ENCODE peak calls at places on chromosomes 5 and 9, in seven cellular contexts. J is stomach, E is GM23338, M is left lung, A is hepatocyte, R is uterus, C is left ventricle myocardium inferior. F is an unnamed sample.
A peak's percentile ranks its signal among the peaks of the same experiment; 100 is the strongest.

GRCh38 chr9:135288941-135289534 is 190.5 kb upstream of the PPP1R26 start:
- DNase-seq in E (no peak), A (no peak), M (no peak), C (no peak), J (no peak), R (no peak), F (peak; percentile 31)

GRCh38 chr5:151239237-151239861 is 13.6 kb upstream of the GM2A start:
- DNase-seq in C (peak; percentile 82), A (peak; percentile 64), M (peak; percentile 63), E (peak; percentile 81), R (peak; percentile 87), J (peak; percentile 80), F (peak; percentile 89)

GRCh38 chr5:69265931-69266330 is 31.2 kb downstream of the CDK7 start:
- DNase-seq in R (no peak), J (no peak), M (no peak), A (peak; percentile 18), C (no peak), E (peak; percentile 94), F (no peak)

GRCh38 chr5:1375871-1376850 is 31.3 kb upstream of the CLPTM1L start:
- DNase-seq in C (no peak), J (no peak), M (peak; percentile 33), A (no peak), E (no peak), R (no peak), F (no peak)

GRCh38 chr9:122042056-122042455 is 51.1 kb downstream of the TTLL11 start:
- DNase-seq in J (no peak), R (no peak), M (no peak), C (no peak), E (no peak), A (no peak), F (no peak)

GRCh38 chr9:36470891-36471290 is 70.8 kb upstream of the RNF38 start:
- DNase-seq in M (peak; percentile 41), A (peak; percentile 39), J (peak; percentile 52), E (no peak), C (peak; percentile 68), R (peak; percentile 40), F (no peak)

GRCh38 chr5:122896598-122897282 is 51.3 kb downstream of the SNX24 start:
- DNase-seq in A (peak; percentile 35), J (no peak), E (peak; percentile 30), C (no peak), M (no peak), R (no peak), F (no peak)

GRCh38 chr5:108101105-108101504 is 280.8 kb downstream of the FBXL17 start:
- DNase-seq in A (no peak), M (no peak), C (no peak), E (no peak), J (no peak), R (no peak), F (no peak)

GRCh38 chr9:34506623-34507022 is 16.2 kb downstream of the ENHO start:
- DNase-seq in R (no peak), C (no peak), E (no peak), M (no peak), A (no peak), J (no peak), F (no peak)

GRCh38 chr5:133285583-133286021 is 233.8 kb downstream of the HSPA4 start:
- DNase-seq in M (no peak), A (no peak), J (peak; percentile 41), E (no peak), R (no peak), C (peak; percentile 73), F (peak; percentile 63)

GRCh38 chr5:102865510-102866314 is 110.6 kb downstream of the PAM start:
- DNase-seq in R (peak; percentile 71), J (peak; percentile 67), C (peak; percentile 82), A (peak; percentile 72), E (peak; percentile 91), M (peak; percentile 65), F (peak; percentile 83)

GRCh38 chr9:81380504-81380903 is 308.8 kb downstream of the TLE1 start:
- DNase-seq in M (no peak), J (no peak), C (no peak), R (no peak), A (no peak), E (no peak), F (no peak)

GRCh38 chr5:124421584-124421983 is 324.9 kb downstream of the ZNF608 start:
- DNase-seq in J (no peak), R (no peak), C (no peak), A (no peak), M (no peak), E (no peak), F (no peak)

GRCh38 chr9:32603914-32604852 is 31.2 kb upstream of the NDUFB6 start:
- DNase-seq in J (no peak), A (peak; percentile 32), M (no peak), C (no peak), R (no peak), E (no peak), F (no peak)

GRCh38 chr5:72241346-72242003 is 78.6 kb downstream of the MRPS27 start:
- DNase-seq in R (no peak), J (no peak), C (no peak), E (no peak), M (no peak), A (no peak), F (no peak)

GRCh38 chr5:66066826-66067225 is 77.3 kb upstream of the SREK1 start:
- DNase-seq in R (no peak), M (no peak), J (no peak), E (no peak), A (no peak), C (no peak), F (no peak)

GRCh38 chr9:125325821-125326220 is 64.2 kb downstream of the GAPVD1 start:
- DNase-seq in C (no peak), A (no peak), R (no peak), J (no peak), M (no peak), E (no peak), F (no peak)

GRCh38 chr9:136052991-136053756 is 41.9 kb downstream of the NACC2 start:
- DNase-seq in R (no peak), E (peak; percentile 45), C (no peak), A (no peak), J (no peak), M (no peak), F (peak; percentile 48)

GRCh38 chr9:77541600-77541999 is 106.5 kb downstream of the GNA14 start:
- DNase-seq in E (no peak), C (no peak), R (no peak), M (no peak), J (no peak), A (no peak), F (no peak)

GRCh38 chr9:72082536-72082935 is 22.1 kb upstream of the C9orf57 start:
- DNase-seq in C (no peak), R (no peak), J (no peak), A (no peak), E (no peak), M (no peak), F (no peak)

GRCh38 chr5:132221781-132222648 is 5.6 kb downstream of the P4HA2 start:
- DNase-seq in A (peak; percentile 65), R (peak; percentile 83), E (no peak), C (peak; percentile 71), M (no peak), J (no peak), F (peak; percentile 54)

GRCh38 chr9:70639853-70640814 is 225.7 kb upstream of the KLF9 start:
- DNase-seq in E (peak; percentile 86), R (no peak), A (peak; percentile 73), C (no peak), M (no peak), J (no peak), F (no peak)

GRCh38 chr9:134662143-134662876 is 20.7 kb downstream of the COL5A1 start:
- DNase-seq in R (peak; percentile 87), M (peak; percentile 51), C (peak; percentile 61), J (no peak), E (no peak), A (peak; percentile 80), F (no peak)

DNA sequence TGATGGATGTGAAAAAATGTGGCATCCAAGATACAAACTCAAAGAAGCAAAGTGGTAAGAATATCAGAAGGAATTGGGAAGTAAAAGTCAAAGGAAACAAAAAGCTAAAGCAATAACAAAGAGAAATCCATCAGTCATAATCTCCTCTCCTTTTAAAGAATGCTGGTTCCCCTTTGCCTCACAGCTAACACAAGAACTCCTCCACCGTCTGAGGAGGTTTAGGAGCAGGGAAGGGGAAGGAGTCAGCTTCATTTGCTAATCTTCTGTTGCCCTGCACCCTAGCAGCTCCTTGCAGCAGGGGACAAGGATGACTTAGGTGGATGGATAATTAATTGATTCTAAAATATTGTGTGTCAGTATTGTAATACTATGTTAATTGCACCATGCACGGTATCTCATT is 16.4 kb downstream of the CD274 start:
- DNase-seq in M (no peak), A (no peak), C (no peak), J (no peak), E (no peak), R (no peak), F (no peak)
- H3K36me3 ChIP-seq in M (peaks cover 87% of the 10 kb centered on the region), A (no peaks in the 10 kb centered on the region), C (peaks cover 58% of the 10 kb centered on the region), J (peaks cover 40% of the 10 kb centered on the region), E (no peaks in the 10 kb centered on the region), R (no peaks in the 10 kb centered on the region), F (no peaks in the 10 kb centered on the region)

GRCh38 chr9:96025995-96026572 is 150.6 kb downstream of the ERCC6L2 start:
- DNase-seq in A (peak; percentile 29), J (no peak), R (no peak), C (no peak), E (peak; percentile 88), M (no peak), F (peak; percentile 55)
- TF ChIP-seq CTCF in A (peak; percentile 43), J (no peak), R (no peak), C (peak; percentile 39), E (peak; percentile 67), M (no peak), F (no peak)

GRCh38 chr9:87497604-87498045 is at the start of gene DAPK1:
- DNase-seq in R (peak; percentile 34), J (peak; percentile 79), A (peak; percentile 89), M (peak; percentile 80), C (peak; percentile 58), E (peak; percentile 87), F (peak; percentile 90)

GRCh38 chr9:87498046-87498815 is 564 bp downstream of the DAPK1 start:
- DNase-seq in R (peak; percentile 30), E (peak; percentile 79), M (peak; percentile 61), C (peak; percentile 31), J (peak; percentile 57), A (peak; percentile 81), F (peak; percentile 81)

GRCh38 chr9:87499455-87500015 is 1.9 kb downstream of the DAPK1 start:
- DNase-seq in A (no peak), M (no peak), E (no peak), C (no peak), R (no peak), J (no peak), F (no peak)

GRCh38 chr9:87500491-87500890 is 2.8 kb downstream of the DAPK1 start:
- DNase-seq in J (no peak), R (no peak), A (no peak), M (no peak), C (no peak), E (no peak), F (no peak)

GRCh38 chr9:87498816-87499454 is 1.3 kb downstream of the DAPK1 start:
- DNase-seq in E (peak; percentile 38), A (no peak), M (no peak), R (no peak), J (no peak), C (no peak), F (no peak)
- H3K27ac ChIP-seq in E (peak overlapping the region; percentile 57), A (peak overlapping the region; percentile 88), M (peak overlapping the region; percentile 86), R (peak overlapping the region; percentile 67), J (peak overlapping the region; percentile 93), C (peak overlapping the region; percentile 53), F (peak overlapping the region; percentile 94)

GRCh38 chr9:127541865-127542264 is 70.2 kb upstream of the STXBP1 start:
- DNase-seq in M (no peak), E (no peak), C (peak; percentile 45), J (no peak), R (peak; percentile 69), A (no peak), F (no peak)
- H3K36me3 ChIP-seq in M (peaks cover under 1% of the 10 kb centered on the region), E (no peaks in the 10 kb centered on the region), C (no peaks in the 10 kb centered on the region), J (no peaks in the 10 kb centered on the region), R (no peaks in the 10 kb centered on the region), A (no peaks in the 10 kb centered on the region), F (no peaks in the 10 kb centered on the region)

F was measured in pancreas.